ENCODE peak calls at places on chromosomes 16 and 17, in six cellular contexts. One of them, this sample, is unnamed.

GRCh38 chr17:4026255-4026654 is 62.0 kb upstream of the ATP2A3 start:
- DNase-seq in left lung: no peak
- DNase-seq in right cardiac atrium: no peak
- DNase-seq in body of pancreas: no peak
- DNase-seq in neural progenitor cell: no peak
- DNase-seq in hepatocyte: no peak
- DNase-seq in this sample: no peak

GRCh38 chr17:13099906-13100305 is 82.1 kb upstream of the ELAC2 start:
- DNase-seq in left lung: no peak
- DNase-seq in right cardiac atrium: no peak
- DNase-seq in body of pancreas: no peak
- DNase-seq in neural progenitor cell: no peak
- DNase-seq in hepatocyte: no peak
- DNase-seq in this sample: no peak

GRCh38 chr17:82662711-82663261 is 14.5 kb upstream of the WDR45B start:
- DNase-seq in left lung: peak; percentile 53
- DNase-seq in right cardiac atrium: no peak
- DNase-seq in body of pancreas: no peak
- DNase-seq in neural progenitor cell: no peak
- DNase-seq in hepatocyte: no peak
- DNase-seq in this sample: no peak

GRCh38 chr16:26178298-26178697 is 486.5 kb downstream of the HS3ST4 start:
- DNase-seq in left lung: no peak
- DNase-seq in right cardiac atrium: no peak
- DNase-seq in body of pancreas: no peak
- DNase-seq in neural progenitor cell: no peak
- DNase-seq in hepatocyte: no peak
- DNase-seq in this sample: no peak

GRCh38 chr16:58331024-58331707 is 36.3 kb upstream of the PRSS54 start:
- DNase-seq in left lung: no peak
- DNase-seq in right cardiac atrium: no peak
- DNase-seq in body of pancreas: no peak
- DNase-seq in neural progenitor cell: peak; percentile 74
- DNase-seq in hepatocyte: peak; percentile 22
- DNase-seq in this sample: no peak

GRCh38 chr17:58338454-58338841 is 9.9 kb upstream of the TSPOAP1 start:
- DNase-seq in left lung: no peak
- DNase-seq in right cardiac atrium: no peak
- DNase-seq in body of pancreas: no peak
- DNase-seq in neural progenitor cell: no peak
- DNase-seq in hepatocyte: no peak
- DNase-seq in this sample: no peak

GRCh38 chr16:12685806-12686205 is 117.9 kb downstream of the CPPED1 start:
- DNase-seq in left lung: no peak
- DNase-seq in right cardiac atrium: no peak
- DNase-seq in body of pancreas: no peak
- DNase-seq in neural progenitor cell: no peak
- DNase-seq in hepatocyte: no peak
- DNase-seq in this sample: no peak

GRCh38 chr17:72555052-72555451 is 434.2 kb downstream of the SOX9 start:
- DNase-seq in left lung: no peak
- DNase-seq in right cardiac atrium: no peak
- DNase-seq in body of pancreas: no peak
- DNase-seq in neural progenitor cell: no peak
- DNase-seq in hepatocyte: no peak
- DNase-seq in this sample: no peak

GRCh38 chr16:21224800-21225199 is 8.7 kb upstream of the ANKS4B start:
- DNase-seq in left lung: no peak
- DNase-seq in right cardiac atrium: no peak
- DNase-seq in body of pancreas: no peak
- DNase-seq in neural progenitor cell: no peak
- DNase-seq in hepatocyte: no peak
- DNase-seq in this sample: no peak

GRCh38 chr16:64278196-64278595 is 843.7 kb downstream of the CDH11 start:
- DNase-seq in left lung: no peak
- DNase-seq in right cardiac atrium: no peak
- DNase-seq in body of pancreas: no peak
- DNase-seq in neural progenitor cell: no peak
- DNase-seq in hepatocyte: no peak
- DNase-seq in this sample: no peak

GRCh38 chr16:87057291-87057881 is 259.8 kb downstream of the C16orf95 start:
- DNase-seq in left lung: no peak
- DNase-seq in right cardiac atrium: no peak
- DNase-seq in body of pancreas: no peak
- DNase-seq in neural progenitor cell: peak; percentile 33
- DNase-seq in hepatocyte: no peak
- DNase-seq in this sample: no peak

GRCh38 chr16:2497641-2498040 is 16.1 kb upstream of the ATP6V0C start:
- DNase-seq in left lung: peak; percentile 52
- DNase-seq in right cardiac atrium: peak; percentile 58
- DNase-seq in body of pancreas: no peak
- DNase-seq in neural progenitor cell: no peak
- DNase-seq in hepatocyte: no peak
- DNase-seq in this sample: no peak

GRCh38 chr17:27453466-27453865 is 2.8 kb upstream of the KSR1 start:
- DNase-seq in left lung: no peak
- DNase-seq in right cardiac atrium: no peak
- DNase-seq in body of pancreas: no peak
- DNase-seq in neural progenitor cell: no peak
- DNase-seq in hepatocyte: no peak
- DNase-seq in this sample: no peak

GRCh38 chr17:4739122-4740024 is at the start of the genes CXCL16 and ZMYND15:
- DNase-seq in left lung: peak; percentile 94
- DNase-seq in right cardiac atrium: peak; percentile 87
- DNase-seq in body of pancreas: peak; percentile 50
- DNase-seq in neural progenitor cell: peak; percentile 61
- DNase-seq in hepatocyte: peak; percentile 90
- DNase-seq in this sample: no peak

GRCh38 chr16:87062569-87063442 is 254.4 kb downstream of the C16orf95 start:
- DNase-seq in left lung: no peak
- DNase-seq in right cardiac atrium: peak; percentile 88
- DNase-seq in body of pancreas: peak; percentile 78
- DNase-seq in neural progenitor cell: peak; percentile 94
- DNase-seq in hepatocyte: peak; percentile 87
- DNase-seq in this sample: no peak

GRCh38 chr16:23803591-23804123 is 32.1 kb upstream of the PRKCB start:
- DNase-seq in left lung: peak; percentile 88
- DNase-seq in right cardiac atrium: peak; percentile 65
- DNase-seq in body of pancreas: no peak
- DNase-seq in neural progenitor cell: peak; percentile 81
- DNase-seq in hepatocyte: peak; percentile 45
- DNase-seq in this sample: peak; percentile 45

GRCh38 chr17:63675607-63676539 is 24.1 kb downstream of the LIMD2 start:
- DNase-seq in left lung: no peak
- DNase-seq in right cardiac atrium: peak; percentile 87
- DNase-seq in body of pancreas: peak; percentile 90
- DNase-seq in neural progenitor cell: no peak
- DNase-seq in hepatocyte: peak; percentile 85
- DNase-seq in this sample: no peak

GRCh38 chr17:65231086-65231485 is 93.9 kb downstream of the RGS9 start:
- DNase-seq in left lung: no peak
- DNase-seq in right cardiac atrium: no peak
- DNase-seq in body of pancreas: no peak
- DNase-seq in neural progenitor cell: no peak
- DNase-seq in hepatocyte: no peak
- DNase-seq in this sample: no peak

GRCh38 chr17:28612936-28613872 is 781 bp downstream of the RSKR start:
- DNase-seq in left lung: no peak
- DNase-seq in right cardiac atrium: no peak
- DNase-seq in body of pancreas: peak; percentile 32
- DNase-seq in neural progenitor cell: peak; percentile 74
- DNase-seq in hepatocyte: peak; percentile 65
- DNase-seq in this sample: no peak

GRCh38 chr17:46074540-46074939 is 75.5 kb downstream of the STH start:
- DNase-seq in left lung: no peak
- DNase-seq in right cardiac atrium: no peak
- DNase-seq in body of pancreas: no peak
- DNase-seq in neural progenitor cell: no peak
- DNase-seq in hepatocyte: no peak
- DNase-seq in this sample: no peak

GRCh38 chr16:49484454-49484853 is 110.8 kb downstream of the C16orf78 start:
- DNase-seq in left lung: peak; percentile 84
- DNase-seq in right cardiac atrium: peak; percentile 92
- DNase-seq in body of pancreas: peak; percentile 80
- DNase-seq in neural progenitor cell: peak; percentile 86
- DNase-seq in hepatocyte: peak; percentile 72
- DNase-seq in this sample: no peak

GRCh38 chr16:2159052-2159838 is 3.7 kb downstream of the TRAF7 start:
- DNase-seq in left lung: no peak
- DNase-seq in right cardiac atrium: peak; percentile 85
- DNase-seq in body of pancreas: no peak
- DNase-seq in neural progenitor cell: peak; percentile 29
- DNase-seq in hepatocyte: no peak
- DNase-seq in this sample: no peak

GRCh38 chr16:58456193-58456592 is 43.8 kb upstream of the NDRG4 start:
- DNase-seq in left lung: no peak
- DNase-seq in right cardiac atrium: no peak
- DNase-seq in body of pancreas: no peak
- DNase-seq in neural progenitor cell: no peak
- DNase-seq in hepatocyte: no peak
- DNase-seq in this sample: no peak

GRCh38 chr16:48201515-48202201 is 42.4 kb upstream of the LONP2 start:
- DNase-seq in left lung: no peak
- DNase-seq in right cardiac atrium: no peak
- DNase-seq in body of pancreas: peak; percentile 15
- DNase-seq in neural progenitor cell: no peak
- DNase-seq in hepatocyte: no peak
- DNase-seq in this sample: no peak

GRCh38 chr17:79792371-79792871 is 4.5 kb downstream of the CBX8 start:
- DNase-seq in left lung: no peak
- DNase-seq in right cardiac atrium: peak; percentile 7
- DNase-seq in body of pancreas: no peak
- DNase-seq in neural progenitor cell: no peak
- DNase-seq in hepatocyte: no peak
- DNase-seq in this sample: no peak
- H3K4me3 ChIP-seq in left lung: no peak overlapping the region
- H3K4me3 ChIP-seq in right cardiac atrium: no peak overlapping the region
- H3K4me3 ChIP-seq in body of pancreas: no peak overlapping the region
- H3K4me3 ChIP-seq in neural progenitor cell: no peak overlapping the region
- H3K4me3 ChIP-seq in hepatocyte: no peak overlapping the region
- H3K4me3 ChIP-seq in this sample: peak overlapping the region; percentile 83

GRCh38 chr17:81027591-81028505 is 7.1 kb upstream of the BAIAP2 start:
- DNase-seq in left lung: peak; percentile 69
- DNase-seq in right cardiac atrium: peak; percentile 56
- DNase-seq in body of pancreas: no peak
- DNase-seq in neural progenitor cell: no peak
- DNase-seq in hepatocyte: peak; percentile 4
- DNase-seq in this sample: no peak
- H3K27ac ChIP-seq in left lung: no peak overlapping the region
- H3K27ac ChIP-seq in right cardiac atrium: no peak overlapping the region
- H3K27ac ChIP-seq in body of pancreas: no peak overlapping the region
- H3K27ac ChIP-seq in neural progenitor cell: no peak overlapping the region
- H3K27ac ChIP-seq in hepatocyte: no peak overlapping the region
- H3K27ac ChIP-seq in this sample: no peak overlapping the region

GRCh38 chr17:48555616-48556533 is 11.0 kb upstream of the HOXB2 start:
- DNase-seq in left lung: no peak
- DNase-seq in right cardiac atrium: no peak
- DNase-seq in body of pancreas: no peak
- DNase-seq in neural progenitor cell: peak; percentile 68
- DNase-seq in hepatocyte: no peak
- DNase-seq in this sample: no peak

GRCh38 chr17:48555183-48555615 is 10.3 kb upstream of the HOXB2 start:
- DNase-seq in left lung: no peak
- DNase-seq in right cardiac atrium: no peak
- DNase-seq in body of pancreas: no peak
- DNase-seq in neural progenitor cell: no peak
- DNase-seq in hepatocyte: peak; percentile 85
- DNase-seq in this sample: no peak

GRCh38 chr17:48553190-48553547 is 8.3 kb upstream of the HOXB2 start:
- DNase-seq in left lung: no peak
- DNase-seq in right cardiac atrium: no peak
- DNase-seq in body of pancreas: no peak
- DNase-seq in neural progenitor cell: no peak
- DNase-seq in hepatocyte: no peak
- DNase-seq in this sample: no peak

GRCh38 chr17:48553837-48554236 is 8.9 kb upstream of the HOXB2 start:
- DNase-seq in left lung: no peak
- DNase-seq in right cardiac atrium: no peak
- DNase-seq in body of pancreas: no peak
- DNase-seq in neural progenitor cell: no peak
- DNase-seq in hepatocyte: no peak
- DNase-seq in this sample: no peak

DNA sequence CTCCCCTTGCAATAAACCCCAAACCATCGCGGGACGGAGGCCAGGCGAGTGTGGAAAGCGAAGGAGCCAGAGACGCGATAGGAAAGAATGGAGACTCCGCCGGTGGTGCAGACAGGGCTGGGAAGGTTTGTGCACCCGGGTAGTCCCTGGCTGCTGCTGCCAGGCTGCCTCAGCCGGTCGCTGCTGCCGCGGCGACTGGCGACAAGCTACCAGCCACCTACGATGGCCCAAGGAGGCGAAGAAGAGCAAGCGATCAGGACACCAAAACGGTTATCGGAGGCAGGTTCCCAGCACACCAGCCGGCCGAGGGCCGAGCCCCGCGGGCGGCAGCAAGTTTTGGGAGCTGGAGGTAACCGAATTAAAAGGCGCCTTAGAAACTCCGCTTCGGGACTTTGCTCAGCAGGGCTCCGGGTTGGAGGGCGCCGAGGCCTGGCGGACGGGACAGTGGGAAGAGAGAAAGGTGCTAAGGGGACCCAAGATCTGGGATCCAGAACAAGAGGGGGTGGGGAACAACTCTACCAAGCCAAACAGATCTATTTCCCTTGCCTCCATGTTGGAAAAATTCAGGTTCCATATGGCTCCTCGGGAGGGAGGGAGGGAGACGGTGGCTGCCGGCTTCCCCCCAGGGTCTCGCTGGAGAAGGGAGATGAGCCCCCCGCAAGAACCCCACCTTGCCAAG is 9.6 kb upstream of the HOXB2 start:
- DNase-seq in left lung: no peak
- DNase-seq in right cardiac atrium: no peak
- DNase-seq in body of pancreas: no peak
- DNase-seq in neural progenitor cell: peak; percentile 59
- DNase-seq in hepatocyte: no peak
- DNase-seq in this sample: no peak
- H3K4me3 ChIP-seq in left lung: no peak overlapping the region
- H3K4me3 ChIP-seq in right cardiac atrium: peak overlapping the region; percentile 67
- H3K4me3 ChIP-seq in body of pancreas: no peak overlapping the region
- H3K4me3 ChIP-seq in neural progenitor cell: no peak overlapping the region
- H3K4me3 ChIP-seq in hepatocyte: peak overlapping the region; percentile 32
- H3K4me3 ChIP-seq in this sample: no peak overlapping the region

GRCh38 chr17:73953206-73954033 is 250.1 kb upstream of the RPL38 start:
- DNase-seq in left lung: no peak
- DNase-seq in right cardiac atrium: no peak
- DNase-seq in body of pancreas: no peak
- DNase-seq in neural progenitor cell: no peak
- DNase-seq in hepatocyte: no peak
- DNase-seq in this sample: no peak

GRCh38 chr17:73950515-73950914 is 253.0 kb upstream of the RPL38 start:
- DNase-seq in left lung: no peak
- DNase-seq in right cardiac atrium: no peak
- DNase-seq in body of pancreas: no peak
- DNase-seq in neural progenitor cell: no peak
- DNase-seq in hepatocyte: no peak
- DNase-seq in this sample: no peak

GRCh38 chr17:73952498-73953205 is 250.8 kb upstream of the RPL38 start:
- DNase-seq in left lung: peak; percentile 89
- DNase-seq in right cardiac atrium: peak; percentile 75
- DNase-seq in body of pancreas: no peak
- DNase-seq in neural progenitor cell: peak; percentile 81
- DNase-seq in hepatocyte: peak; percentile 74
- DNase-seq in this sample: no peak

GRCh38 chr17:73949903-73950302 is 253.6 kb upstream of the RPL38 start:
- DNase-seq in left lung: no peak
- DNase-seq in right cardiac atrium: no peak
- DNase-seq in body of pancreas: no peak
- DNase-seq in neural progenitor cell: no peak
- DNase-seq in hepatocyte: no peak
- DNase-seq in this sample: no peak

GRCh38 chr17:73952136-73952497 is 251.4 kb upstream of the RPL38 start:
- DNase-seq in left lung: no peak
- DNase-seq in right cardiac atrium: no peak
- DNase-seq in body of pancreas: no peak
- DNase-seq in neural progenitor cell: peak; percentile 85
- DNase-seq in hepatocyte: peak; percentile 67
- DNase-seq in this sample: peak; percentile 18
- H3K27ac ChIP-seq in left lung: no peak overlapping the region
- H3K27ac ChIP-seq in right cardiac atrium: no peak overlapping the region
- H3K27ac ChIP-seq in body of pancreas: no peak overlapping the region
- H3K27ac ChIP-seq in neural progenitor cell: no peak overlapping the region
- H3K27ac ChIP-seq in hepatocyte: peak overlapping the region; percentile 31
- H3K27ac ChIP-seq in this sample: no peak overlapping the region

This sample was measured in SK-N-MC.